ENCODE peak calls at places on chromosomes 13 and 19, in nine cellular contexts. A is transverse colon, H is endothelial cell of umbilical vein, E is GM23338, K is GM12892, Y is breast epithelium, U is SK-N-SH, W is stomach, I is GM12878. G is an unnamed sample.

GRCh38 chr13:113413898-113414282 is 39.4 kb downstream of the ADPRHL1 start:
- DNase-seq in E (no peak), Y (peak; percentile 18), W (peak; percentile 46), U (no peak), H (no peak), A (peak; percentile 31), I (no peak), K (no peak), G (no peak)

GRCh38 chr13:112483299-112483698 is 104.7 kb downstream of the TUBGCP3 start:
- DNase-seq in K (no peak), Y (no peak), A (no peak), E (no peak), W (no peak), U (no peak), I (no peak), H (no peak), G (no peak)

GRCh38 chr19:7272856-7273578 is 21.2 kb downstream of the INSR start:
- DNase-seq in E (no peak), I (peak; percentile 64), U (no peak), Y (no peak), H (no peak), A (no peak), W (no peak), K (no peak), G (no peak)

GRCh38 chr13:36815069-36815468 is 4.0 kb upstream of the RFXAP start:
- DNase-seq in Y (no peak), K (no peak), H (no peak), U (peak; percentile 24), W (no peak), E (peak; percentile 51), I (no peak), A (no peak), G (no peak)

GRCh38 chr13:35953537-35954206 is 177.5 kb downstream of the DCLK1 start:
- DNase-seq in I (no peak), A (peak; percentile 49), Y (peak; percentile 57), U (peak; percentile 74), H (peak; percentile 79), E (peak; percentile 92), K (no peak), W (peak; percentile 38), G (no peak)

GRCh38 chr19:7926727-7927604 is 1.0 kb upstream of the CTXN1 start:
- DNase-seq in I (no peak), W (no peak), H (no peak), U (peak; percentile 36), Y (no peak), A (no peak), E (no peak), K (no peak), G (no peak)

GRCh38 chr19:56273563-56274117 is 1.1 kb downstream of the EDDM13 start:
- DNase-seq in W (no peak), K (no peak), H (peak; percentile 80), E (no peak), U (no peak), Y (no peak), I (no peak), A (no peak), G (no peak)

GRCh38 chr19:39557791-39558622 is 18.0 kb upstream of the EID2 start:
- DNase-seq in A (no peak), K (no peak), E (no peak), H (no peak), Y (no peak), U (no peak), I (peak; percentile 41), W (no peak), G (no peak)

GRCh38 chr13:99655351-99656091 is 154.2 kb downstream of the TM9SF2 start:
- DNase-seq in U (no peak), Y (no peak), W (no peak), H (no peak), A (no peak), K (no peak), E (no peak), I (no peak), G (no peak)

GRCh38 chr19:45403781-45404556 is 900 bp downstream of the PPP1R13L start:
- DNase-seq in I (no peak), K (peak; percentile 71), A (peak; percentile 82), Y (peak; percentile 72), U (peak; percentile 64), E (peak; percentile 95), H (peak; percentile 58), W (peak; percentile 73), G (peak; percentile 65)

GRCh38 chr19:45405435-45406164 is 731 bp upstream of the PPP1R13L start:
- DNase-seq in W (peak; percentile 91), Y (peak; percentile 95), A (peak; percentile 92), K (peak; percentile 85), U (peak; percentile 93), E (peak; percentile 96), I (peak; percentile 30), H (peak; percentile 93), G (peak; percentile 85)

GRCh38 chr19:45406165-45406956 is at the start of gene POLR1G:
- DNase-seq in Y (peak; percentile 76), I (peak; percentile 80), W (peak; percentile 78), K (peak; percentile 97), H (peak; percentile 93), E (peak; percentile 89), U (peak; percentile 90), A (peak; percentile 84), G (peak; percentile 91)

GRCh38 chr19:45403272-45403671 is 1.6 kb downstream of the PPP1R13L start:
- DNase-seq in W (no peak), I (no peak), H (no peak), K (no peak), U (no peak), A (no peak), E (no peak), Y (no peak), G (no peak)

DNA sequence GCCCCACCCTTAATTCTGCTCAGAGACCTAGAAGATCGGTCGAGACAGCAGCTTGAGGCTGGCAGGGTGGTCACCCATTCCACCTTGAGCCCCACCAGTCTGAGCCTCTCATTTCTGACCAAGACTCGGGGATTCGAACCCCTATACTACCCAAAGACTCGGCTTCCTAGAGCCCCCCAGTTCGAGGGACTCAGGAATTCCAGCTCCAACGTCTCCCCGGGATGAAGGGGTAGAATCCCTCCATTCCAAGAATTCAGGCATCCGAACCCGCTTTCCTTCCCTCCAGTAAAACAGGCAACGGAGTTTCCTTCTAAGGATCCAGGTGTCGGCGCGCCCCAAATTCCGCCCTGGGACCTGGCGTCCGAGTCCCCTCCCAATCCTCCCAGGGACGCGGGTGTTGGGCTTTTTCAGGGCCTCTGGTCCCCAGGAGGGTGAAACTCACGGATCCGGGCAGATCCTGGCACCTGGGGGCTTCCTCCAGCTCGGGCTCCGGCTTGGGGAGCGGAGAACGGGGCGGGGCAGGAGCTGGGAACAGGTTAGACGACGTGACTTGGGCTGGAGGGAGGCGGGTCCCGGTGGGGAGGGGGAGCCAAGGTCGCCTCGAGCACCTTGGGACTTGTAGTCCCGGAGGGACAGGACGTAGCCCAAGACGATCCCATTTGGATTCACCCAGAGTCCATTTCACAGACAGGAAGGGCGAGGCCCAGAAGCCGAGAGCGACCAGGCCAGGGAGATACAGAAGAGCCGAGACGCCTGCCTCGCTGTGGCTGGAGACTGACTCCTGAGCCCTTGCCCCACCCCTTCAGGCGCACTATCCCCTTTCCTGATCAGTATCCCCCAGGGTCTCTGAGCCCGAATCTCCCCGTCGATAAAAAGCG is at the start of gene PPP1R13L:
- DNase-seq in A (peak; percentile 94), K (peak; percentile 59), I (peak; percentile 32), H (peak; percentile 90), Y (peak; percentile 96), E (peak; percentile 97), W (peak; percentile 92), U (peak; percentile 92), G (no peak)
- TF ChIP-seq POLR2AphosphoS5 in A (peak; percentile 57), K (no peak), I (no peak), H (peak; percentile 34), Y (peak; percentile 14), E (peak; percentile 40), W (peak; percentile 60), U (no peak), G (no peak)

GRCh38 chr19:9934132-9934950 is 2.0 kb downstream of the OLFM2 start:
- DNase-seq in K (peak; percentile 59), U (peak; percentile 92), E (peak; percentile 95), W (peak; percentile 68), A (peak; percentile 74), H (peak; percentile 50), I (no peak), Y (no peak), G (no peak)
- TF ChIP-seq POLR2AphosphoS5 in K (no peak), U (no peak), E (peak; percentile 42), W (no peak), A (no peak), H (no peak), I (no peak), Y (no peak), G (no peak)

GRCh38 chr19:38362076-38362945 is 12.1 kb upstream of the PSMD8 start:
- DNase-seq in H (peak; percentile 55), Y (peak; percentile 81), I (no peak), A (peak; percentile 89), U (peak; percentile 92), K (peak; percentile 63), W (peak; percentile 91), E (peak; percentile 97), G (peak; percentile 72)
- TF ChIP-seq POLR2AphosphoS5 in H (no peak), Y (no peak), I (no peak), A (peak; percentile 7), U (no peak), K (no peak), W (no peak), E (peak; percentile 81), G (no peak)

DNA sequence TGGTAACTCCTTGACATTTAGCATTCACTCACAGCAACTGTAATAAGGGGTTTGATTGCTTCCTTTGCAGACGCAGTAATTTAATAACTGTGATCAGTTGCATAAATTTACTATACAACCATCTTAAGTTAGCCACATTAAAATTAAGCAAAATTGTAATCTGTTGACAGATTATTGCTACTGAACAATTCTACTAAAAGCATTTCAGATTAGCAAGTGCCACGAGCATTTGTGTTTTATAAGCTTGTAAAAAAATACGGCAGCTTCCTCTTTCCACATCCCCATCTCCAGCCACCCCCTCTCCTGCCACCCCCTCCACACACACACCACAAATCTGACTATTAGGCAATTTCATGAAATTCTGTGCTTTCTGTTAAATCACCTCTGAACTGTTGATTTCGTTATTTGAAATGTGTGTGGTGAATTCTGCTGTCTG is 44.3 kb downstream of the TSHZ3 start:
- DNase-seq in E (no peak), A (no peak), W (no peak), H (no peak), I (no peak), U (no peak), Y (no peak), K (no peak), G (no peak)
- TF ChIP-seq POLR2AphosphoS5 in E (no peak), A (no peak), W (no peak), H (no peak), I (no peak), U (no peak), Y (no peak), K (no peak), G (no peak)

DNA sequence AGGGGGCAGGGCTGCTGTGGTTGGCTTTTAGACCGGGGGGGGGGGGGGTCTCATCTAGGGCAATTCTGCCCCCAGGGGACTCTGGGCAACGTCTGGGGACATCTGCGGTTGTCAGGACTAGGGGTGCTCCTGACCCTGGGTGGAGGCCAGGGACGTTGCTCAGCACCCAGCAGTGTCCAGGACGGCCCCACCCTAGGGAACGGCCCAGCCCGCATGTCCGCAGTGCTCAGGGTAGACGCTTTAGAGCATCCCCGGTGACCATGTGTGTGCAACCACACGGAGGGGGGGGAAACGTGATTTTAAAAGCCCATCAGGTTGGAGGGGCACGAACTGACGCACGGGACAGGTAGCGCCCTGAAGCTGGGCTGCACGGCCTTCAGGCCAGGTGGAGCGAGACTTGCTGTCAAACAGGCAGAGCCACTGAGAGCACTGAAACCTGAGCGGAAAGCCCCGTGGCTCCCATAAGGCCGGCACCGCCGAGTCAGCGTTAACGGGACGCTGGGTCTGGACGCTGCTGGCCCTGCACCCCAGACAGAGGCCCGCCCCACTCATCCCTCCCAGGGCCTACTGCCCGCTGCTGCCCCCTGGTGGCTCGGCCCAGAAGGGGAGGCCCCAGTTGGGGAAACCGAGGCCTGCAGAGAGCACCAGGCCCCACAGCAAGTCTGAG is 8.3 kb downstream of the CACTIN start:
- DNase-seq in K (peak; percentile 97), I (peak; percentile 12), H (peak; percentile 38), E (peak; percentile 79), W (peak; percentile 73), Y (no peak), U (peak; percentile 98), A (peak; percentile 70), G (peak; percentile 99)
- TF ChIP-seq POLR2AphosphoS5 in K (no peak), I (no peak), H (no peak), E (no peak), W (peak; percentile 54), Y (no peak), U (no peak), A (no peak), G (no peak)

G was measured in GM12891.